ENCODE peak calls at places on chromosomes 16 and 17, in nine cellular contexts. N is stomach, Q is IMR-90, D is tibial nerve, L is esophagus squamous epithelium, A is thoracic aorta, W is prostate gland, O is lower lobe of right lung, U is Peyer's patch. V is an unnamed sample. For H3K4me1, the result is how much of the 10 kb centered on the place peaks cover.

GRCh38 chr16:25092489-25092888 is 19.1 kb upstream of the LCMT1 start:
- DNase-seq in U (no peak), Q (no peak), O (no peak), W (no peak), L (no peak), N (no peak), D (no peak), A (no peak), V (no peak)

GRCh38 chr17:3867606-3868005 is 21.6 kb upstream of the NCBP3 start:
- DNase-seq in W (no peak), N (no peak), A (no peak), O (no peak), Q (no peak), L (no peak), D (no peak), U (no peak), V (no peak)

GRCh38 chr17:18008496-18009268 is 30.3 kb downstream of the ATPAF2 start:
- DNase-seq in N (no peak), D (no peak), U (no peak), A (no peak), Q (peak), O (no peak), L (no peak), W (no peak), V (peak)

GRCh38 chr16:85988723-85989313 is 89.9 kb downstream of the IRF8 start:
- DNase-seq in L (no peak), O (no peak), U (peak), A (no peak), W (no peak), N (no peak), Q (no peak), D (no peak), V (no peak)

GRCh38 chr17:4559139-4559791 is 1.1 kb downstream of the GGT6 start:
- DNase-seq in O (peak), D (no peak), N (peak), Q (no peak), U (no peak), A (no peak), W (no peak), L (no peak), V (no peak)

GRCh38 chr17:7016406-7016805 is 4.0 kb downstream of the RNASEK start:
- DNase-seq in Q (no peak), U (no peak), D (no peak), L (no peak), N (no peak), W (no peak), O (no peak), A (no peak), V (no peak)

GRCh38 chr17:43151880-43152456 is 19.0 kb upstream of the NBR1 start:
- DNase-seq in A (no peak), U (no peak), N (no peak), W (no peak), D (no peak), L (no peak), Q (no peak), O (no peak), V (no peak)

GRCh38 chr16:86877108-86877507 is 298.8 kb downstream of the FOXL1 start:
- DNase-seq in A (no peak), D (no peak), L (no peak), N (no peak), Q (no peak), W (no peak), O (no peak), U (no peak), V (no peak)

GRCh38 chr17:64269687-64270649 is 6.9 kb upstream of the TEX2 start:
- DNase-seq in L (no peak), Q (no peak), D (no peak), A (no peak), O (no peak), W (no peak), N (no peak), U (no peak), V (no peak)

GRCh38 chr16:56371383-56371937 is 53.9 kb downstream of the AMFR start:
- DNase-seq in A (no peak), W (no peak), L (no peak), O (no peak), D (no peak), U (no peak), Q (no peak), N (no peak), V (no peak)

GRCh38 chr16:54286330-54287017 is at the start of gene IRX3:
- DNase-seq in U (peak), D (peak), A (no peak), O (peak), Q (peak), L (no peak), W (peak), N (peak), V (peak)

GRCh38 chr17:6940186-6940649 is 55.6 kb upstream of the ALOX12 start:
- DNase-seq in L (no peak), A (no peak), O (no peak), D (no peak), Q (no peak), W (no peak), N (no peak), U (no peak), V (peak)

GRCh38 chr16:11819798-11820197 is 22.7 kb upstream of the ZC3H7A start:
- DNase-seq in Q (no peak), O (no peak), L (no peak), A (no peak), U (peak), W (no peak), N (no peak), D (no peak), V (no peak)

GRCh38 chr17:42182927-42183734 is 2.1 kb downstream of the HCRT start:
- DNase-seq in Q (peak), L (no peak), D (no peak), O (no peak), N (no peak), U (no peak), W (no peak), A (no peak), V (no peak)

GRCh38 chr17:21094298-21094704 is 32.5 kb upstream of the DHRS7B start:
- DNase-seq in U (no peak), D (no peak), N (no peak), W (no peak), A (no peak), L (no peak), O (no peak), Q (no peak), V (no peak)

GRCh38 chr16:50847166-50847565 is 105.3 kb downstream of the CYLD start:
- DNase-seq in A (no peak), W (no peak), L (no peak), O (no peak), U (no peak), N (no peak), D (no peak), Q (no peak), V (no peak)

GRCh38 chr16:11207646-11208045 is 48.4 kb downstream of the SOCS1 start:
- DNase-seq in O (no peak), N (no peak), L (no peak), D (no peak), Q (no peak), W (no peak), U (no peak), A (no peak), V (no peak)

GRCh38 chr16:69709456-69710084 is 16.8 kb downstream of the NQO1 start:
- DNase-seq in L (no peak), U (no peak), N (no peak), D (peak), W (peak), Q (peak), A (no peak), O (no peak), V (peak)

GRCh38 chr17:39661744-39662541 is 3.2 kb upstream of the TCAP start:
- DNase-seq in U (no peak), L (no peak), W (no peak), A (no peak), N (no peak), O (no peak), Q (no peak), D (no peak), V (no peak)

GRCh38 chr17:31269178-31269577 is 27.9 kb downstream of the OMG start:
- DNase-seq in A (no peak), W (no peak), U (no peak), O (no peak), N (no peak), Q (no peak), L (no peak), D (no peak), V (no peak)

GRCh38 chr16:29231231-29231630 is 175.3 kb downstream of the NPIPB11 start:
- DNase-seq in W (no peak), D (peak), U (no peak), Q (peak), O (no peak), L (no peak), N (no peak), A (no peak), V (no peak)

GRCh38 chr17:53135969-53136368 is 686.8 kb upstream of the KIF2B start:
- DNase-seq in U (no peak), Q (no peak), D (no peak), L (no peak), A (no peak), W (no peak), N (no peak), O (no peak), V (no peak)

GRCh38 chr16:50814541-50814940 is 72.7 kb downstream of the CYLD start:
- DNase-seq in Q (no peak), U (no peak), O (no peak), N (no peak), W (no peak), A (no peak), D (no peak), L (no peak), V (no peak)

GRCh38 chr17:17509601-17510425 is 13.6 kb upstream of the RASD1 start:
- DNase-seq in O (peak), U (no peak), N (no peak), Q (no peak), A (no peak), W (no peak), D (no peak), L (no peak), V (no peak)

GRCh38 chr17:73058022-73058421 is 34.5 kb downstream of the SLC39A11 start:
- DNase-seq in N (no peak), A (no peak), L (no peak), U (no peak), D (no peak), Q (no peak), W (no peak), O (no peak), V (no peak)

GRCh38 chr16:49067776-49068175 is 213.9 kb downstream of the CBLN1 start:
- DNase-seq in U (no peak), D (no peak), Q (no peak), L (no peak), O (no peak), W (no peak), A (no peak), N (no peak), V (no peak)

GRCh38 chr16:2341456-2342447 is 1.2 kb upstream of the ABCA3 start:
- DNase-seq in L (no peak), U (peak), N (no peak), Q (no peak), W (no peak), A (no peak), D (no peak), O (peak), V (no peak)
- H3K4me3 ChIP-seq in L (no peak), U (no peak), N (peak), Q (no peak), W (no peak), A (peak), D (peak), O (no peak), V (no peak)

GRCh38 chr17:48051706-48052486 is 3.7 kb downstream of the NFE2L1 start:
- DNase-seq in L (no peak), D (peak), Q (peak), A (peak), N (peak), W (peak), O (no peak), U (peak), V (peak)

GRCh38 chr17:48051278-48051677 is 3.1 kb downstream of the NFE2L1 start:
- DNase-seq in N (no peak), L (no peak), A (no peak), D (no peak), W (no peak), Q (no peak), U (no peak), O (no peak), V (no peak)

GRCh38 chr17:48054238-48055185 is 6.4 kb downstream of the NFE2L1 start:
- DNase-seq in N (peak), L (no peak), D (peak), Q (peak), O (peak), W (peak), A (no peak), U (no peak), V (peak)

GRCh38 chr17:48053758-48054237 is 5.6 kb downstream of the NFE2L1 start:
- DNase-seq in D (no peak), N (no peak), Q (no peak), U (no peak), L (no peak), A (no peak), O (no peak), W (no peak), V (no peak)

DNA sequence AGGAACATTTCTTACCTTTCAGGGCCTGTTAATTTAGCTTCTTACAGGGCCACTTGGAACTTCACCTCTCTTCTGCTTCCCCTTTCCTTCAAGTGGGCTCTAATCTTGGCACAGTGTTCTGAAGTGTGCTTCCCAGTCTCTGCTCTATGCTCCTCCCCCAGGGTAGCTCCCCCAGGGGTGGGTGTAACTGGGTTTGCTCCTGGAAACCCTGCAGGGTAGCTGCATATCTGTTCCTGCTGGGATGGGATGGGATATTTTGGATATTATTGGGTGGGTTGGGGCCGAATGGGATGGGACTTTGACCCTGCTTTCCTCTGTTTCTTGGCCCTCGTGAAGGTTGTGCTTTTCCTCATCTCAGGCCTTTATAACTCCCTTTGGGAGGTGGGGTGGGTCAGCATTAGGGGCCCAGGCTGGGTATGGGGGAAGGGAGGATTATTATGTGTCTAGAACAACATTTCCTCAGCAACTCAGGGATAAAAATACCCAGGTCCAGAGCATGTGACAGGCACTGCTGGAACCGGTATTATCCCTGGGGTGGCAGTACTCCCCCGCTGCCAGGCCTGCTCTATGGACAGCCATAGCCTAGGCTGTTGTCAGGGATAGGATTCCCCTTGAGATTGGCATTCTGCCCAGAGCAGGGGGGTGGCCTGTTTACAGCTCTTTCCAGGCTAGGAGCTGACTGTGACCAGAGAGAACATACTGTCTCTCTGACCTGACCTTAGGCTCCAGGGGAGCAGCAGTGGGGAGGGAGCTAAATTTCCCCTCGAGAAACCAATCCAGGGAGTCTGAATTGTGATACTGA is 5.0 kb downstream of the NFE2L1 start:
- DNase-seq in W (peak), N (peak), O (peak), L (no peak), Q (peak), A (peak), D (peak), U (peak), V (peak)
- H3K4me1 ChIP-seq in W (under half), N (half or more), O (half or more), L (half or more), Q (under half), A (half or more), D (half or more), U (half or more), V (half or more)

GRCh38 chr17:75876190-75876937 is 2.0 kb downstream of the TRIM47 start:
- DNase-seq in W (no peak), U (peak), N (peak), Q (no peak), L (no peak), O (peak), A (no peak), D (no peak), V (no peak)
- TF ChIP-seq CTCF in W (peak), U (no peak), N (peak), Q (peak), L (peak), O (no peak), A (peak), D (peak), V (no peak)

GRCh38 chr16:81816351-81816750 is 37.3 kb downstream of the PLCG2 start:
- DNase-seq in U (no peak), A (no peak), D (no peak), Q (no peak), N (no peak), W (no peak), O (no peak), L (no peak), V (no peak)
- H3K4me3 ChIP-seq in U (no peak), A (no peak), D (no peak), Q (no peak), N (no peak), W (no peak), O (no peak), L (no peak), V (no peak)

GRCh38 chr17:81858967-81859905 is 1.1 kb downstream of the P4HB start:
- DNase-seq in Q (no peak), A (no peak), W (no peak), U (no peak), D (no peak), O (no peak), L (no peak), N (no peak), V (no peak)
- H3K4me1 ChIP-seq in Q (under half), A (under half), W (under half), U (under half), D (half or more), O (half or more), L (under half), N (half or more), V (under half)

GRCh38 chr16:77871932-77872331 is 83.6 kb downstream of the VAT1L start:
- DNase-seq in O (no peak), L (no peak), U (no peak), D (no peak), N (no peak), A (no peak), W (no peak), Q (no peak), V (no peak)

GRCh38 chr16:77868478-77868877 is 80.1 kb downstream of the VAT1L start:
- DNase-seq in L (no peak), Q (no peak), O (no peak), A (no peak), W (no peak), U (no peak), D (no peak), N (no peak), V (no peak)

GRCh38 chr16:77873066-77873465 is 84.7 kb downstream of the VAT1L start:
- DNase-seq in O (no peak), W (no peak), D (no peak), N (no peak), U (no peak), A (no peak), L (no peak), Q (no peak), V (no peak)

GRCh38 chr16:77868052-77868451 is 79.7 kb downstream of the VAT1L start:
- DNase-seq in N (no peak), U (no peak), L (no peak), O (no peak), W (no peak), A (no peak), D (no peak), Q (no peak), V (no peak)

DNA sequence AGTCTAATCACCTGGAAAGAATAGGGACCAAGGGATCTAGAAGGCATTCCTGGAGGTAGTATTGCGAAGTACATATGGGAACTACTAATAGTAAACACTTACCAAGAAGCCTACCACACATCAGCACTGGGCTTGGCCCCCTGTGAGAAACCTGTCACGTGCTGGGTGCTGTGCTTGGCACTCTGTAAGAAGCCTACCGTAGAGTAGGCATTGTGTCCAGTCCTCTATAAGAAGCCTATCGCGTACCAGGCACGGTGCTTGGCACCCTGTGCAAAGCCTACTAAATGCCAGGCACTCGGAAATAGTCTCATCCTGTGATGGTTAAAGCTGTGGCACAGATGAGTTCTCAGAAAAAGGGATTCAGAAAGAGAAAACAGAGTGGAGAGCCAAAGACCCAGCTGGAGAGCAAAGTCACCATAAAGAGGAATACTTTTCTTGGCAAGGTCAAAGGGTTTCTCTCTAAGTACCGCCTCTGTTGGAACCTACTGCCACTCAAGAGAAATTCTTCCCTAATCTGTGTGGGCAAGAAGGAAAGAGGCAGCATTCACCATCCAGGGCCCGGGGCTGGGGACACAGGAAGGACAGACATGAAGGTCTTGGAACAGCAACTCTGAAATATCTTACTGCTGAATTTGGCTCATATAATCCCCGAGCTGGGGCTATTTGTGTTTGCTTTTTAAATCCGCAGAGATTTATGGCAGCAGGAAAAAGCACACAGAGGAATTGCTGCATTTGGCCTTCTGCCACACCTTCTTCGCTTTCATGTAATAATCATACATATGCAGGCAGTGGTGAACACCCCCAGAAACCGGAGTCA is 81.8 kb downstream of the VAT1L start:
- DNase-seq in Q (no peak), O (no peak), L (no peak), D (no peak), A (no peak), W (peak), U (no peak), N (no peak), V (no peak)
- TF ChIP-seq CTCF in Q (no peak), O (no peak), L (no peak), D (no peak), A (no peak), W (no peak), U (no peak), N (no peak), V (no peak)

GRCh38 chr17:49783051-49783715 is 5.3 kb upstream of the KAT7 start:
- DNase-seq in U (no peak), W (no peak), D (no peak), Q (no peak), L (no peak), N (no peak), O (no peak), A (no peak), V (no peak)

GRCh38 chr17:49789278-49789578 is 747 bp downstream of the KAT7 start:
- DNase-seq in D (no peak), L (no peak), O (no peak), Q (no peak), A (no peak), N (no peak), W (no peak), U (no peak), V (no peak)

GRCh38 chr17:49784636-49785035 is 3.8 kb upstream of the KAT7 start:
- DNase-seq in Q (no peak), L (no peak), O (no peak), A (no peak), N (no peak), U (no peak), W (no peak), D (no peak), V (no peak)

GRCh38 chr17:49788443-49789277 is at the start of gene KAT7:
- DNase-seq in D (peak), O (peak), Q (peak), L (peak), U (peak), A (peak), N (peak), W (peak), V (peak)

GRCh38 chr17:49787932-49788442 is 494 bp upstream of the KAT7 start:
- DNase-seq in W (no peak), U (no peak), Q (no peak), N (no peak), D (no peak), L (no peak), O (no peak), A (no peak), V (no peak)
- H3K4me3 ChIP-seq in W (peak), U (peak), Q (peak), N (peak), D (peak), L (peak), O (peak), A (peak), V (peak)